ENCODE peak calls at places on chromosomes 6 and 20, in four cellular contexts. S is colonic mucosa; Q is GM23338; D is stimulated activated CD4-positive, alpha-beta T cell treated with anti-CD3 and anti-CD28 coated beads, Interleukin-1b, Interleukin-23, amount 100 ng/mL, for 1 hour. I is an unnamed sample.

GRCh38 chr6:54428437-54428836 is 120.2 kb downstream of the TINAG start:
- DNase-seq in Q (no peak), S (no peak), D (no peak), I (no peak)

GRCh38 chr6:8057793-8058192 is 6.4 kb downstream of the BLOC1S5 start:
- DNase-seq in Q (no peak), S (no peak), D (no peak), I (no peak)

GRCh38 chr6:119174879-119175817 is 96.7 kb upstream of the FAM184A start:
- DNase-seq in Q (no peak), D (no peak), S (no peak), I (no peak)

GRCh38 chr6:129844118-129844891 is 16.8 kb downstream of the TMEM244 start:
- DNase-seq in Q (peak), D (no peak), S (no peak), I (no peak)

GRCh38 chr20:48025061-48025515 is 239.8 kb upstream of the SULF2 start:
- DNase-seq in Q (peak), D (no peak), S (no peak), I (peak)

GRCh38 chr6:34341481-34341971 is 50.9 kb downstream of the NUDT3 start:
- DNase-seq in S (no peak), Q (no peak), D (no peak), I (no peak)

GRCh38 chr6:30769088-30769852 is 24.9 kb upstream of the IER3 start:
- DNase-seq in Q (peak), S (no peak), D (peak), I (no peak)

GRCh38 chr6:9002833-9003232 is 567.5 kb upstream of the SLC35B3 start:
- DNase-seq in S (no peak), D (no peak), Q (no peak), I (no peak)

GRCh38 chr6:170045981-170046667 is 244.8 kb downstream of the DLL1 start:
- DNase-seq in Q (no peak), S (no peak), D (no peak), I (no peak)

GRCh38 chr6:92047152-92047551 is 1372.2 kb downstream of the EPHA7 start:
- DNase-seq in Q (no peak), S (no peak), D (no peak), I (no peak)

GRCh38 chr6:839201-839600 is 146.3 kb upstream of the EXOC2 start:
- DNase-seq in S (no peak), Q (no peak), D (no peak), I (no peak)

GRCh38 chr6:55448446-55448845 is 121.2 kb downstream of the GFRAL start:
- DNase-seq in D (no peak), Q (no peak), S (no peak), I (no peak)

GRCh38 chr20:1336699-1337387 is 7.9 kb upstream of the SDCBP2 start:
- DNase-seq in D (no peak), Q (peak), S (peak), I (no peak)

GRCh38 chr6:12903246-12903645 is 186.7 kb downstream of the PHACTR1 start:
- DNase-seq in Q (no peak), D (no peak), S (no peak), I (no peak)

GRCh38 chr6:50927816-50928215 is 109.1 kb downstream of the TFAP2B start:
- DNase-seq in Q (no peak), S (no peak), D (no peak), I (no peak)

GRCh38 chr20:62587757-62588402 is 54.4 kb upstream of the SLCO4A1 start:
- DNase-seq in D (no peak), Q (peak), S (no peak), I (peak)

GRCh38 chr6:47103931-47104330 is 61.8 kb upstream of the ADGRF1 start:
- DNase-seq in S (peak), D (no peak), Q (no peak), I (no peak)

GRCh38 chr6:33324139-33324538 is 6.6 kb upstream of the ZBTB22 start:
- DNase-seq in D (no peak), S (no peak), Q (no peak), I (no peak)

GRCh38 chr6:137903933-137904821 is 37.1 kb downstream of the TNFAIP3 start:
- DNase-seq in Q (no peak), S (no peak), D (no peak), I (no peak)

GRCh38 chr20:25052255-25053206 is 5.4 kb downstream of the ACSS1 start:
- DNase-seq in Q (no peak), S (no peak), D (no peak), I (peak)

GRCh38 chr6:115759051-115759450 is 301.6 kb downstream of the FRK start:
- DNase-seq in Q (no peak), S (no peak), D (no peak), I (no peak)

GRCh38 chr6:69775941-69776340 is 20.9 kb downstream of the LMBRD1 start:
- DNase-seq in Q (no peak), D (no peak), S (no peak), I (no peak)

GRCh38 chr6:143583542-143584330 is 72.2 kb upstream of the FUCA2 start:
- DNase-seq in S (no peak), D (no peak), Q (no peak), I (no peak)

GRCh38 chr20:44785768-44786167 is 24.6 kb downstream of the RIMS4 start:
- DNase-seq in D (no peak), Q (peak), S (no peak), I (peak)

GRCh38 chr6:110180228-110181008 is at the start of gene CDC40:
- DNase-seq in Q (no peak), D (no peak), S (peak), I (peak)

GRCh38 chr6:157274471-157275226 is 48.7 kb downstream of the TMEM242 start:
- DNase-seq in S (peak), D (peak), Q (peak), I (peak)

GRCh38 chr6:154638369-154638768 is 94.8 kb upstream of the SCAF8 start:
- DNase-seq in D (no peak), Q (no peak), S (no peak), I (no peak)

GRCh38 chr6:15897063-15897934 is 231.6 kb upstream of the MYLIP start:
- DNase-seq in D (no peak), Q (peak), S (no peak), I (no peak)

GRCh38 chr6:114998492-114998891 is 655.7 kb upstream of the HS3ST5 start:
- DNase-seq in S (no peak), D (no peak), Q (no peak), I (no peak)

GRCh38 chr6:31734703-31735500 is 1.4 kb downstream of the CLIC1 start:
- DNase-seq in S (peak), D (no peak), Q (peak), I (no peak)

GRCh38 chr20:48656661-48657211 is 171.1 kb downstream of the PREX1 start:
- DNase-seq in Q (peak), S (no peak), D (no peak), I (peak)

GRCh38 chr6:30450908-30451818 is 38.1 kb upstream of the HLA-E start:
- DNase-seq in Q (peak), D (no peak), S (peak), I (peak)

GRCh38 chr6:42334870-42335269 is 116.9 kb downstream of the TRERF1 start:
- DNase-seq in Q (no peak), D (no peak), S (no peak), I (no peak)

GRCh38 chr6:12572884-12573824 is 143.4 kb upstream of the PHACTR1 start:
- DNase-seq in S (peak), Q (peak), D (no peak), I (no peak)

GRCh38 chr6:48255094-48255493 is 144.1 kb upstream of the PTCHD4 start:
- DNase-seq in Q (no peak), S (no peak), D (no peak), I (no peak)

I was measured in WTC11.